ENCODE peak calls at places on chromosomes 5 and 9, in five cellular contexts. One of them, this sample, is unnamed.
A peak's percentile ranks its signal among the peaks of the same experiment; 100 is the strongest.

GRCh38 chr5:154776167-154776566 is 21.0 kb downstream of the LARP1 start:
- DNase-seq in astrocyte: no peak
- DNase-seq in mucosa of descending colon: no peak
- DNase-seq in psoas muscle: no peak
- DNase-seq in uterus: no peak
- DNase-seq in this sample: no peak

GRCh38 chr5:40606077-40606765 is 73.5 kb upstream of the PTGER4 start:
- DNase-seq in mucosa of descending colon: no peak
- DNase-seq in astrocyte: no peak
- DNase-seq in psoas muscle: no peak
- DNase-seq in uterus: no peak
- DNase-seq in this sample: no peak

GRCh38 chr9:106980551-106981101 is 117.7 kb downstream of the ZNF462 start:
- DNase-seq in astrocyte: peak; percentile 69
- DNase-seq in mucosa of descending colon: no peak
- DNase-seq in uterus: no peak
- DNase-seq in psoas muscle: no peak
- DNase-seq in this sample: no peak

GRCh38 chr5:171336486-171337206 is 27.6 kb downstream of the TLX3 start:
- DNase-seq in psoas muscle: no peak
- DNase-seq in uterus: peak; percentile 24
- DNase-seq in astrocyte: peak; percentile 42
- DNase-seq in mucosa of descending colon: peak; percentile 39
- DNase-seq in this sample: peak; percentile 49

GRCh38 chr9:76987594-76988200 is 31.8 kb upstream of the FOXB2 start:
- DNase-seq in uterus: no peak
- DNase-seq in astrocyte: peak; percentile 8
- DNase-seq in mucosa of descending colon: peak; percentile 34
- DNase-seq in psoas muscle: no peak
- DNase-seq in this sample: no peak

GRCh38 chr5:148342371-148343048 is 7.2 kb downstream of the SPINK9 start:
- DNase-seq in psoas muscle: no peak
- DNase-seq in mucosa of descending colon: no peak
- DNase-seq in uterus: no peak
- DNase-seq in astrocyte: no peak
- DNase-seq in this sample: no peak

GRCh38 chr5:5536871-5537270 is 114.4 kb downstream of the ICE1 start:
- DNase-seq in astrocyte: no peak
- DNase-seq in uterus: no peak
- DNase-seq in psoas muscle: no peak
- DNase-seq in mucosa of descending colon: no peak
- DNase-seq in this sample: no peak

GRCh38 chr9:33139421-33140228 is 27.5 kb downstream of the B4GALT1 start:
- DNase-seq in psoas muscle: peak; percentile 85
- DNase-seq in mucosa of descending colon: peak; percentile 54
- DNase-seq in astrocyte: peak; percentile 79
- DNase-seq in uterus: peak; percentile 81
- DNase-seq in this sample: peak; percentile 82

GRCh38 chr5:17241635-17242034 is 24.2 kb downstream of the BASP1 start:
- DNase-seq in uterus: no peak
- DNase-seq in mucosa of descending colon: no peak
- DNase-seq in astrocyte: no peak
- DNase-seq in psoas muscle: no peak
- DNase-seq in this sample: no peak

GRCh38 chr9:98811051-98811650 is 3.7 kb downstream of the GALNT12 start:
- DNase-seq in mucosa of descending colon: no peak
- DNase-seq in astrocyte: peak; percentile 95
- DNase-seq in psoas muscle: no peak
- DNase-seq in uterus: no peak
- DNase-seq in this sample: no peak

GRCh38 chr9:134383148-134383547 is 56.9 kb downstream of the RXRA start:
- DNase-seq in psoas muscle: no peak
- DNase-seq in uterus: no peak
- DNase-seq in mucosa of descending colon: no peak
- DNase-seq in astrocyte: no peak
- DNase-seq in this sample: no peak

GRCh38 chr5:75281716-75282465 is 45.2 kb upstream of the ANKRD31 start:
- DNase-seq in astrocyte: peak; percentile 6
- DNase-seq in mucosa of descending colon: no peak
- DNase-seq in uterus: no peak
- DNase-seq in psoas muscle: no peak
- DNase-seq in this sample: no peak

GRCh38 chr9:97703437-97704326 is 6.5 kb upstream of the XPA start:
- DNase-seq in astrocyte: peak; percentile 97
- DNase-seq in psoas muscle: no peak
- DNase-seq in mucosa of descending colon: no peak
- DNase-seq in uterus: peak; percentile 42
- DNase-seq in this sample: no peak

GRCh38 chr9:115127191-115127817 is 9.3 kb upstream of the TNC start:
- DNase-seq in astrocyte: peak; percentile 88
- DNase-seq in mucosa of descending colon: no peak
- DNase-seq in psoas muscle: no peak
- DNase-seq in uterus: no peak
- DNase-seq in this sample: no peak

GRCh38 chr5:57895766-57896165 is 413.2 kb upstream of the ACTBL2 start:
- DNase-seq in psoas muscle: no peak
- DNase-seq in astrocyte: peak; percentile 62
- DNase-seq in uterus: no peak
- DNase-seq in mucosa of descending colon: no peak
- DNase-seq in this sample: no peak

GRCh38 chr5:173875189-173875588 is 13.0 kb upstream of the CPEB4 start:
- DNase-seq in astrocyte: no peak
- DNase-seq in uterus: no peak
- DNase-seq in mucosa of descending colon: no peak
- DNase-seq in psoas muscle: no peak
- DNase-seq in this sample: no peak

GRCh38 chr9:111851536-111851935 is 45.1 kb upstream of the UGCG start:
- DNase-seq in uterus: no peak
- DNase-seq in mucosa of descending colon: no peak
- DNase-seq in psoas muscle: no peak
- DNase-seq in astrocyte: no peak
- DNase-seq in this sample: no peak

GRCh38 chr9:85420750-85421149 is 321.0 kb downstream of the AGTPBP1 start:
- DNase-seq in mucosa of descending colon: no peak
- DNase-seq in psoas muscle: no peak
- DNase-seq in uterus: no peak
- DNase-seq in astrocyte: peak; percentile 28
- DNase-seq in this sample: no peak
- H3K4me1 ChIP-seq in mucosa of descending colon: no peaks in the 10 kb centered on the region
- H3K4me1 ChIP-seq in psoas muscle: no peaks in the 10 kb centered on the region
- H3K4me1 ChIP-seq in uterus: no peaks in the 10 kb centered on the region
- H3K4me1 ChIP-seq in astrocyte: peaks cover 11% of the 10 kb centered on the region
- H3K4me1 ChIP-seq in this sample: no peaks in the 10 kb centered on the region

DNA sequence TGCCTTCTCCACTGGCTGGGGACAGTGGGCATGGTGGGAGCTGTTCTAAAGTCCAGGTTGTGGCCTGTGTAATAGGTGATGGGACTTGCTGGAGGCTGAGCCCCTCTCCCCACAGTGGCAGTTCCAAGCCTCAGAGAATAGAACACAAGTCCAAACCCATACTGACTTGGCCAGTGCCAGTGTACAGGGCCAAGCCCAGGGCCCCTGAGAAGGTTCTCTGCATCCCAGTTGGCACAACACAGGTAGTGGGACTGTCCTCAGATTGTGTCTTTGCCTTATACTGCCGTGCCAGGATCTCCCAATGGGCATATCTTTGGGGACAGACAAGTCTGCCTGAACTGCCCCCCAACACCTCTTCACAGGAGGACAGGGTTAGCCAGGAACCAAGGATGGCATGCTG is 4.6 kb downstream of the SLC22A4 start:
- DNase-seq in mucosa of descending colon: no peak
- DNase-seq in uterus: no peak
- DNase-seq in astrocyte: no peak
- DNase-seq in psoas muscle: no peak
- DNase-seq in this sample: no peak
- H3K4me1 ChIP-seq in mucosa of descending colon: peaks cover 25% of the 10 kb centered on the region
- H3K4me1 ChIP-seq in uterus: no peaks in the 10 kb centered on the region
- H3K4me1 ChIP-seq in astrocyte: peaks cover 20% of the 10 kb centered on the region
- H3K4me1 ChIP-seq in psoas muscle: peaks cover 32% of the 10 kb centered on the region
- H3K4me1 ChIP-seq in this sample: peaks cover 11% of the 10 kb centered on the region

GRCh38 chr5:150529147-150529546 is 21.2 kb downstream of the NDST1 start:
- DNase-seq in psoas muscle: no peak
- DNase-seq in mucosa of descending colon: no peak
- DNase-seq in astrocyte: no peak
- DNase-seq in uterus: no peak
- DNase-seq in this sample: no peak
- H3K4me1 ChIP-seq in psoas muscle: peaks cover 56% of the 10 kb centered on the region
- H3K4me1 ChIP-seq in mucosa of descending colon: no peaks in the 10 kb centered on the region
- H3K4me1 ChIP-seq in astrocyte: peaks cover 5% of the 10 kb centered on the region
- H3K4me1 ChIP-seq in uterus: no peaks in the 10 kb centered on the region
- H3K4me1 ChIP-seq in this sample: peaks cover 85% of the 10 kb centered on the region

GRCh38 chr9:87405677-87406544 is 91.8 kb upstream of the DAPK1 start:
- DNase-seq in astrocyte: no peak
- DNase-seq in psoas muscle: peak; percentile 43
- DNase-seq in mucosa of descending colon: no peak
- DNase-seq in uterus: peak; percentile 31
- DNase-seq in this sample: no peak

GRCh38 chr9:87402537-87402936 is 95.1 kb upstream of the DAPK1 start:
- DNase-seq in mucosa of descending colon: no peak
- DNase-seq in psoas muscle: no peak
- DNase-seq in uterus: no peak
- DNase-seq in astrocyte: no peak
- DNase-seq in this sample: no peak

GRCh38 chr9:87401681-87402080 is 96.0 kb upstream of the DAPK1 start:
- DNase-seq in uterus: no peak
- DNase-seq in psoas muscle: no peak
- DNase-seq in mucosa of descending colon: no peak
- DNase-seq in astrocyte: no peak
- DNase-seq in this sample: no peak

DNA sequence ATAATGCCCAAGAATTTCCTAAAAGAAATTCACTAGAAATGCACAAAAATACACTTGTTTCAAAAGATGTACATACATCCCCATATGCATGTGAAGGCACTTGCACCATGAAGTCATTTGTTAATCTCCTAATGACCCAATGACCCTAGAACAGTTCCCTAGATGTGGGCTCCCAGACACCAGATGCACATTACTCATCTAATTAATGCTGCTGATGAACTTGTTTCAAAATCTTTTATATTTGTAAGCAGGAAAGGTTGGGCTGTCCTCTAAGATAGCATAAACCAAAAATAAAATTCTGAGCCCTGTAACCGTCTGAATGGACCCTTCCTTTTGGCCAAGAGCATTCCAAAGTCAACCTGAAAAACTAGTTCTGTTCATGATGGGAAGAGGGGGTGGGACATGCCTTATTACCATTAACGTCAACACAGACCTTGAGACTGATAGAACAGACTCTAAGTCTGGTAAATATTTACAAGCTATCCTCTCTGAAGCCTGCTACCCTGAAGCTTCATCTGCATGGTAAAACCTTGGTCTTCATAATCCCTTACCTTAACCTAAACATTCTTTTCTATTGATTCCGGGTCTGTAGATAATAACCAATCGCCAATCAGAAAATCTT is 91.0 kb upstream of the DAPK1 start:
- DNase-seq in astrocyte: no peak
- DNase-seq in mucosa of descending colon: no peak
- DNase-seq in psoas muscle: no peak
- DNase-seq in uterus: no peak
- DNase-seq in this sample: no peak
- H3K4me1 ChIP-seq in astrocyte: no peaks in the 10 kb centered on the region
- H3K4me1 ChIP-seq in mucosa of descending colon: no peaks in the 10 kb centered on the region
- H3K4me1 ChIP-seq in psoas muscle: no peaks in the 10 kb centered on the region
- H3K4me1 ChIP-seq in uterus: no peaks in the 10 kb centered on the region
- H3K4me1 ChIP-seq in this sample: no peaks in the 10 kb centered on the region

DNA sequence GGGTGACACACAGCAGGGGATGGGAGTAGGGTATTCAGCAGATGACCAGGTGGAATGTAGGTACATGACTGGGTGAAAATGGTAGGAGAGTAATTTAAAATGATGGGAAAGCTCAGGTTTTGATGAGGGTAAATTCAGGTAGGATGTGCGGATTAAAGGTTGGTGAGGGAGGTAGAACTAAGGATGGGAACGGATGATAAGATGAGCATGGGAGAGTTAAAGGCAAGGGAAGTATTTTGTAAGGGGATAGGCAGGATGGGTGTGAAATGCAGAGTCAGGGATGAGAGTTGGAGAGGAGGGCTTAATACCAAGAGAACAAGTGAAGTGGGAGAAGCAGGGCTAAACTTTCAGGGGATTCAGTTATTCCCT is 1.5 kb downstream of the TLN1 start:
- DNase-seq in mucosa of descending colon: no peak
- DNase-seq in uterus: no peak
- DNase-seq in astrocyte: no peak
- DNase-seq in psoas muscle: no peak
- DNase-seq in this sample: no peak
- H3K4me1 ChIP-seq in mucosa of descending colon: peaks cover 49% of the 10 kb centered on the region
- H3K4me1 ChIP-seq in uterus: peaks cover 8% of the 10 kb centered on the region
- H3K4me1 ChIP-seq in astrocyte: peaks cover 59% of the 10 kb centered on the region
- H3K4me1 ChIP-seq in psoas muscle: peaks cover 56% of the 10 kb centered on the region
- H3K4me1 ChIP-seq in this sample: peaks cover 90% of the 10 kb centered on the region

DNA sequence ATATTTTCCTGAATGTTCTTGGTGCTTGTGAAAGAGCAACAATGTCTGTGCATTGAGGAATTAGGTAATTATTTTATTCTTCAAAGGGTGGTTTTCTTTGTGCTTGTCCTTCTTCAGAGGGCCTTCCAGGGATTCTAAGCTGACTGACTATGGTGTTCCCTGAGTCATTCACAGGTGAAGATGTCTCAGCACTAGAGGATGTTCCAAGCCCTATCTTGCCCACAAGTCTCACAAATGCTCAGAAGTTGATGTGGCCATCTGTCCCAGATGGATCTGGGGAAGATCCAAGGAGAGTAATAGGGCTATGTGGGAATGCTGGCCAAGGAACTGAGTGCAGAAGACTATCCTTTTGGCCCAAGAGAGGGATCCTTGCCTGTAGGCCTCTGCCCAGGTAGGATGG is 120.9 kb downstream of the ADAMTSL1 start:
- DNase-seq in astrocyte: no peak
- DNase-seq in psoas muscle: no peak
- DNase-seq in mucosa of descending colon: no peak
- DNase-seq in uterus: no peak
- DNase-seq in this sample: no peak
- H3K4me1 ChIP-seq in astrocyte: no peaks in the 10 kb centered on the region
- H3K4me1 ChIP-seq in psoas muscle: no peaks in the 10 kb centered on the region
- H3K4me1 ChIP-seq in mucosa of descending colon: no peaks in the 10 kb centered on the region
- H3K4me1 ChIP-seq in uterus: no peaks in the 10 kb centered on the region
- H3K4me1 ChIP-seq in this sample: no peaks in the 10 kb centered on the region

DNA sequence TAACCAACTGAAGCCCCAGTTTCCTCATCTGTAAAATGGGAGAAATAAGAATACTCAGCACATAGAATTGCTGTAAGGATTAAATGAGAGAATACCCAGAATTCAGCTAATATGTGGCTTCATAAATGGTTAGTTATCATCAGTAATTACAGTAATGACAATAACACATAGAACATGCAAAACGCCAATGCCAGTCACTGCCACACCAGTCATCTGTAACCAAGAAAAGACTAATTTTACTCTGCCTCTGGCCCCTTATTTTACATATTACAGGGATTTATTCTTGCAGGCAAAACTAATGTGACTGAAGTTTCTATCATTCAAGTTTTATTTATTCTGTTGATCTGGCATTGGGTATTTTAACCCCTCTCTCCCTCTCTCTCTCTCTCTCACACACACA is 46.5 kb downstream of the EBF1 start:
- DNase-seq in psoas muscle: no peak
- DNase-seq in uterus: no peak
- DNase-seq in astrocyte: no peak
- DNase-seq in mucosa of descending colon: no peak
- DNase-seq in this sample: no peak
- H3K4me1 ChIP-seq in psoas muscle: peaks cover 7% of the 10 kb centered on the region
- H3K4me1 ChIP-seq in uterus: peaks cover 9% of the 10 kb centered on the region
- H3K4me1 ChIP-seq in astrocyte: peaks cover 32% of the 10 kb centered on the region
- H3K4me1 ChIP-seq in mucosa of descending colon: no peaks in the 10 kb centered on the region
- H3K4me1 ChIP-seq in this sample: peaks cover 32% of the 10 kb centered on the region

GRCh38 chr9:15851766-15852165 is 298.9 kb downstream of the CCDC171 start:
- DNase-seq in astrocyte: no peak
- DNase-seq in psoas muscle: no peak
- DNase-seq in mucosa of descending colon: no peak
- DNase-seq in uterus: no peak
- DNase-seq in this sample: no peak

GRCh38 chr9:15856591-15856990 is 303.7 kb downstream of the CCDC171 start:
- DNase-seq in astrocyte: peak; percentile 84
- DNase-seq in mucosa of descending colon: no peak
- DNase-seq in uterus: no peak
- DNase-seq in psoas muscle: no peak
- DNase-seq in this sample: no peak
- H3K4me1 ChIP-seq in astrocyte: no peaks in the 10 kb centered on the region
- H3K4me1 ChIP-seq in mucosa of descending colon: no peaks in the 10 kb centered on the region
- H3K4me1 ChIP-seq in uterus: no peaks in the 10 kb centered on the region
- H3K4me1 ChIP-seq in psoas muscle: no peaks in the 10 kb centered on the region
- H3K4me1 ChIP-seq in this sample: no peaks in the 10 kb centered on the region